ENCODE peak calls at places on chromosomes 4 and X, in six cellular contexts. One of them, this sample, is unnamed.

GRCh38 chrX:13401724-13402123 is 81.9 kb upstream of the ATXN3L start:
- DNase-seq in GM13977: no peak
- DNase-seq in neural crest cell: no peak
- DNase-seq in foreskin fibroblast: no peak
- DNase-seq in ascending aorta: no peak
- DNase-seq in Calu3: no peak
- DNase-seq in this sample: no peak

GRCh38 chrX:153944140-153944799 is at the start of gene RENBP:
- DNase-seq in GM13977: no peak
- DNase-seq in neural crest cell: peak; percentile 44
- DNase-seq in foreskin fibroblast: no peak
- DNase-seq in ascending aorta: no peak
- DNase-seq in Calu3: no peak
- DNase-seq in this sample: no peak

GRCh38 chr4:83009529-83009928 is 1.1 kb downstream of the LIN54 start:
- DNase-seq in GM13977: no peak
- DNase-seq in neural crest cell: no peak
- DNase-seq in foreskin fibroblast: peak; percentile 37
- DNase-seq in ascending aorta: no peak
- DNase-seq in Calu3: no peak
- DNase-seq in this sample: no peak

GRCh38 chr4:86924805-86925204 is 10.0 kb upstream of the AFF1 start:
- DNase-seq in GM13977: no peak
- DNase-seq in neural crest cell: no peak
- DNase-seq in foreskin fibroblast: peak; percentile 78
- DNase-seq in ascending aorta: no peak
- DNase-seq in Calu3: no peak
- DNase-seq in this sample: no peak

GRCh38 chrX:21056636-21057035 is 317.6 kb upstream of the CNKSR2 start:
- DNase-seq in GM13977: no peak
- DNase-seq in neural crest cell: no peak
- DNase-seq in foreskin fibroblast: peak; percentile 0
- DNase-seq in ascending aorta: no peak
- DNase-seq in Calu3: no peak
- DNase-seq in this sample: no peak

GRCh38 chrX:34901761-34902160 is 40.8 kb upstream of the FAM47B start:
- DNase-seq in GM13977: no peak
- DNase-seq in neural crest cell: no peak
- DNase-seq in foreskin fibroblast: peak; percentile 33
- DNase-seq in ascending aorta: no peak
- DNase-seq in Calu3: no peak
- DNase-seq in this sample: no peak

GRCh38 chr4:94758141-94758699 is 465 bp downstream of the BMPR1B start:
- DNase-seq in GM13977: no peak
- DNase-seq in neural crest cell: no peak
- DNase-seq in foreskin fibroblast: peak; percentile 58
- DNase-seq in ascending aorta: peak; percentile 78
- DNase-seq in Calu3: peak; percentile 61
- DNase-seq in this sample: no peak

GRCh38 chr4:97235516-97235915 is 907.8 kb downstream of the STPG2 start:
- DNase-seq in GM13977: no peak
- DNase-seq in neural crest cell: no peak
- DNase-seq in foreskin fibroblast: no peak
- DNase-seq in ascending aorta: no peak
- DNase-seq in Calu3: no peak
- DNase-seq in this sample: no peak

GRCh38 chrX:110414679-110415439 is 56.2 kb downstream of the RTL9 start:
- DNase-seq in GM13977: peak; percentile 18
- DNase-seq in neural crest cell: no peak
- DNase-seq in foreskin fibroblast: peak; percentile 77
- DNase-seq in ascending aorta: no peak
- DNase-seq in Calu3: no peak
- DNase-seq in this sample: no peak

GRCh38 chr4:183438458-183439113 is 5.8 kb upstream of the CDKN2AIP start:
- DNase-seq in GM13977: no peak
- DNase-seq in neural crest cell: no peak
- DNase-seq in foreskin fibroblast: peak; percentile 76
- DNase-seq in ascending aorta: no peak
- DNase-seq in Calu3: peak; percentile 55
- DNase-seq in this sample: no peak

GRCh38 chrX:147522986-147523385 is 388.7 kb upstream of the FMR1 start:
- DNase-seq in GM13977: no peak
- DNase-seq in neural crest cell: no peak
- DNase-seq in foreskin fibroblast: no peak
- DNase-seq in ascending aorta: no peak
- DNase-seq in Calu3: no peak
- DNase-seq in this sample: no peak

GRCh38 chrX:153537526-153538295 is 20.3 kb downstream of the ATP2B3 start:
- DNase-seq in GM13977: no peak
- DNase-seq in neural crest cell: no peak
- DNase-seq in foreskin fibroblast: no peak
- DNase-seq in ascending aorta: no peak
- DNase-seq in Calu3: no peak
- DNase-seq in this sample: no peak

GRCh38 chrX:66163849-66164401 is at the start of gene HEPH:
- DNase-seq in GM13977: no peak
- DNase-seq in neural crest cell: no peak
- DNase-seq in foreskin fibroblast: peak; percentile 9
- DNase-seq in ascending aorta: no peak
- DNase-seq in Calu3: no peak
- DNase-seq in this sample: no peak

GRCh38 chr4:86972997-86973396 is 38.2 kb downstream of the AFF1 start:
- DNase-seq in GM13977: no peak
- DNase-seq in neural crest cell: no peak
- DNase-seq in foreskin fibroblast: no peak
- DNase-seq in ascending aorta: no peak
- DNase-seq in Calu3: peak; percentile 56
- DNase-seq in this sample: no peak

GRCh38 chrX:82813671-82814078 is 694.4 kb upstream of the POU3F4 start:
- DNase-seq in GM13977: no peak
- DNase-seq in neural crest cell: no peak
- DNase-seq in foreskin fibroblast: peak; percentile 1
- DNase-seq in ascending aorta: no peak
- DNase-seq in Calu3: peak; percentile 41
- DNase-seq in this sample: no peak

GRCh38 chrX:45771114-45771513 is 570.4 kb upstream of the DIPK2B start:
- DNase-seq in GM13977: no peak
- DNase-seq in neural crest cell: no peak
- DNase-seq in foreskin fibroblast: peak; percentile 94
- DNase-seq in ascending aorta: peak; percentile 79
- DNase-seq in Calu3: peak; percentile 45
- DNase-seq in this sample: no peak

GRCh38 chr4:184774152-184774551 is 40.3 kb upstream of the CENPU start:
- DNase-seq in GM13977: no peak
- DNase-seq in neural crest cell: no peak
- DNase-seq in foreskin fibroblast: no peak
- DNase-seq in ascending aorta: no peak
- DNase-seq in Calu3: no peak
- DNase-seq in this sample: no peak

GRCh38 chr4:24912252-24913098 is at the start of gene CCDC149:
- DNase-seq in GM13977: peak; percentile 42
- DNase-seq in neural crest cell: peak; percentile 58
- DNase-seq in foreskin fibroblast: peak; percentile 86
- DNase-seq in ascending aorta: peak; percentile 83
- DNase-seq in Calu3: peak; percentile 81
- DNase-seq in this sample: peak; percentile 25

GRCh38 chr4:151408630-151409469 is at the start of gene FHIP1A:
- DNase-seq in GM13977: peak; percentile 89
- DNase-seq in neural crest cell: peak; percentile 48
- DNase-seq in foreskin fibroblast: peak; percentile 76
- DNase-seq in ascending aorta: peak; percentile 85
- DNase-seq in Calu3: peak; percentile 94
- DNase-seq in this sample: peak; percentile 48
- TF ChIP-seq CTCF in GM13977: no peak
- TF ChIP-seq CTCF in neural crest cell: peak; percentile 35
- TF ChIP-seq CTCF in foreskin fibroblast: no peak
- TF ChIP-seq CTCF in ascending aorta: no peak
- TF ChIP-seq CTCF in Calu3: no peak
- TF ChIP-seq CTCF in this sample: no peak

GRCh38 chr4:165112258-165113156 is at the start of gene TMEM192:
- DNase-seq in GM13977: peak; percentile 96
- DNase-seq in neural crest cell: peak; percentile 91
- DNase-seq in foreskin fibroblast: peak; percentile 96
- DNase-seq in ascending aorta: peak; percentile 96
- DNase-seq in Calu3: peak; percentile 91
- DNase-seq in this sample: peak; percentile 68
- TF ChIP-seq CTCF in GM13977: peak; percentile 49
- TF ChIP-seq CTCF in neural crest cell: peak; percentile 48
- TF ChIP-seq CTCF in foreskin fibroblast: peak; percentile 40
- TF ChIP-seq CTCF in ascending aorta: peak; percentile 55
- TF ChIP-seq CTCF in Calu3: no peak
- TF ChIP-seq CTCF in this sample: no peak

GRCh38 chrX:71652405-71652804 is 14.9 kb upstream of the LOC101059915 start:
- DNase-seq in GM13977: no peak
- DNase-seq in neural crest cell: peak; percentile 51
- DNase-seq in foreskin fibroblast: peak; percentile 65
- DNase-seq in ascending aorta: peak; percentile 62
- DNase-seq in Calu3: peak; percentile 51
- DNase-seq in this sample: no peak

GRCh38 chrX:71653344-71653743 is 14.0 kb upstream of the LOC101059915 start:
- DNase-seq in GM13977: no peak
- DNase-seq in neural crest cell: no peak
- DNase-seq in foreskin fibroblast: no peak
- DNase-seq in ascending aorta: peak; percentile 39
- DNase-seq in Calu3: no peak
- DNase-seq in this sample: no peak

DNA sequence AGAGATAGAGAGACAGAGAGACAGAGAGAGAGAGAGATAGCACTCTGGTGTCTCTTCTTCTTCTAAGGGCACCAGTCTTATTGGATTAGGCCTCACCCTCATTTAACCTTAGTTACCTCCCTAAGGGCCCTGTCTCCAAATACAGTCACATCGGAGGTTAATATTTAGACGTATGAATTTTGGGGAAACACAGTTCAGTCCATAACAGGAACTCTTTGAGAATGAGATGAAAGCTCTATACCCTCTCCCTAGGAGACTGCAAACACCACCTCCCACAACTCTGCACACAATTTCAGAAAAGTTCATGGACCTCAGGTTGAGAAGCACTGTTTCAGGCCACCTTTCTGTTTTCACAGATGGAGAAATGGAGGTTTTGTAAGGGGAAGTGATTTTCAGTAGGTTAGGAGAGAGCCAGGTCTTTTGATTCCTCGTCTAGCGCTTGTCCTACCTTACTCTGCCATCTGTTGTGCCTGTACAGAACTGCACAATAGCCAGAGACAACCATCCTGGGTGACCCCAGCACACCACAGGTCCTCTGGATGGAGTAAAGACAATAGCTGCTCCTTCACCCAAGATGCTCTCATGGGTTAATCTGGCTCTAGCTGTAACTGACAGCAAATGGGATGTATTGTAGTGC is 16.9 kb upstream of the LOC101059915 start:
- DNase-seq in GM13977: no peak
- DNase-seq in neural crest cell: no peak
- DNase-seq in foreskin fibroblast: no peak
- DNase-seq in ascending aorta: no peak
- DNase-seq in Calu3: no peak
- DNase-seq in this sample: no peak
- TF ChIP-seq CTCF in GM13977: peak; percentile 49
- TF ChIP-seq CTCF in neural crest cell: no peak
- TF ChIP-seq CTCF in foreskin fibroblast: no peak
- TF ChIP-seq CTCF in ascending aorta: no peak
- TF ChIP-seq CTCF in Calu3: no peak
- TF ChIP-seq CTCF in this sample: no peak

DNA sequence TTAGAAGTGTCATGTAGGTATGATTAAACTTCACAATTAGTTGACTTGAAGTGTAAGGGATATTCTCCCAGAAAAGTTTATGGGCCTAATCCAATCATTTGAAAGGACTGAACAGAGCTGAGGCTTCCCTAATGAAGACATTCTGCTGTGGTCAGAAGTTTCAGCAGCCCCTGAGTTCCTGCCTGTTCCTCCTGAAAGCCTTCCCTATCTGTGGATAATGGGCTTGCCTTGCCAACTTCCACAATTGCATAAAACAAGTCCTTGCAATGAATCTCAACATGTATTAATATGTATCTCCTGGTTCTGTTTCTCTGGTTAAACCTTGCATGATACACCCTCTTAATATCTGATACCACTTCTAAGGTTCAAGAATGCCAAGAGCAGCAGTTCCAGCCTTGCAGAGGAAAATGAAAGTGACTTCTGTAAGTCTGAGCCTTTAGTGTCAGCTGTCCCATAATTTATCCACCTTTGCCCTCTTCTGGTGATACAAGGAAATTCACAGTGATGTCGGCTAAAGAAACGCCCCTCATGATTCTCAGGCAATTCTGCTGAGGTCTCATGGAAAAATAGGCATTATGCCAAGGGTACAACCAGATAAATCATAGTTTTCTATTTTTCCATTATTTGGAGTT is 172.4 kb upstream of the CXCL13 start:
- DNase-seq in GM13977: peak; percentile 53
- DNase-seq in neural crest cell: no peak
- DNase-seq in foreskin fibroblast: peak; percentile 50
- DNase-seq in ascending aorta: no peak
- DNase-seq in Calu3: peak; percentile 20
- DNase-seq in this sample: no peak
- TF ChIP-seq CTCF in GM13977: peak; percentile 32
- TF ChIP-seq CTCF in neural crest cell: peak; percentile 69
- TF ChIP-seq CTCF in foreskin fibroblast: peak; percentile 10
- TF ChIP-seq CTCF in ascending aorta: peak; percentile 35
- TF ChIP-seq CTCF in Calu3: peak; percentile 17
- TF ChIP-seq CTCF in this sample: no peak

GRCh38 chrX:151488677-151489076 is 74.8 kb upstream of the PASD1 start:
- DNase-seq in GM13977: peak; percentile 32
- DNase-seq in neural crest cell: no peak
- DNase-seq in foreskin fibroblast: no peak
- DNase-seq in ascending aorta: no peak
- DNase-seq in Calu3: peak; percentile 4
- DNase-seq in this sample: no peak
- TF ChIP-seq CTCF in GM13977: peak; percentile 54
- TF ChIP-seq CTCF in neural crest cell: peak; percentile 24
- TF ChIP-seq CTCF in foreskin fibroblast: no peak
- TF ChIP-seq CTCF in ascending aorta: no peak
- TF ChIP-seq CTCF in Calu3: no peak
- TF ChIP-seq CTCF in this sample: no peak

GRCh38 chr4:36249605-36250004 is 5.3 kb upstream of the ARAP2 start:
- DNase-seq in GM13977: peak; percentile 13
- DNase-seq in neural crest cell: no peak
- DNase-seq in foreskin fibroblast: no peak
- DNase-seq in ascending aorta: no peak
- DNase-seq in Calu3: no peak
- DNase-seq in this sample: no peak

GRCh38 chr4:36243355-36244256 is 708 bp downstream of the ARAP2 start:
- DNase-seq in GM13977: peak; percentile 41
- DNase-seq in neural crest cell: peak; percentile 28
- DNase-seq in foreskin fibroblast: peak; percentile 8
- DNase-seq in ascending aorta: no peak
- DNase-seq in Calu3: peak; percentile 24
- DNase-seq in this sample: peak; percentile 60

GRCh38 chr4:36241771-36242170 is 2.5 kb downstream of the ARAP2 start:
- DNase-seq in GM13977: peak; percentile 67
- DNase-seq in neural crest cell: no peak
- DNase-seq in foreskin fibroblast: no peak
- DNase-seq in ascending aorta: no peak
- DNase-seq in Calu3: no peak
- DNase-seq in this sample: no peak

GRCh38 chr4:36242629-36243354 is 1.5 kb downstream of the ARAP2 start:
- DNase-seq in GM13977: peak; percentile 7
- DNase-seq in neural crest cell: no peak
- DNase-seq in foreskin fibroblast: peak; percentile 2
- DNase-seq in ascending aorta: no peak
- DNase-seq in Calu3: peak; percentile 13
- DNase-seq in this sample: peak; percentile 41

GRCh38 chr4:36244257-36245084 is at the start of gene ARAP2:
- DNase-seq in GM13977: peak; percentile 81
- DNase-seq in neural crest cell: no peak
- DNase-seq in foreskin fibroblast: peak; percentile 11
- DNase-seq in ascending aorta: peak; percentile 67
- DNase-seq in Calu3: peak; percentile 82
- DNase-seq in this sample: peak; percentile 63
- TF ChIP-seq CTCF in GM13977: peak; percentile 20
- TF ChIP-seq CTCF in neural crest cell: peak; percentile 33
- TF ChIP-seq CTCF in foreskin fibroblast: no peak
- TF ChIP-seq CTCF in ascending aorta: no peak
- TF ChIP-seq CTCF in Calu3: no peak
- TF ChIP-seq CTCF in this sample: no peak